ENCODE peak calls at places on chromosomes 2 and 18, in eight cellular contexts. B is ovary, H is AG04450, D is AG10803, Y is mucosa of descending colon, E is HCT116, X is PC-9, L is fibroblast of lung. V is an unnamed sample.

GRCh38 chr18:46321954-46322353 is 217.8 kb downstream of the HAUS1 start:
- DNase-seq in B (no peak), H (no peak), D (no peak), Y (no peak), E (no peak), X (peak), L (peak), V (no peak)

GRCh38 chr2:102391530-102391929 is 31.4 kb upstream of the IL18RAP start:
- DNase-seq in B (no peak), H (no peak), D (no peak), Y (no peak), E (no peak), X (no peak), L (no peak), V (no peak)

GRCh38 chr2:146079216-146079615 is 1559.3 kb upstream of the ZEB2 start:
- DNase-seq in B (no peak), H (no peak), D (no peak), Y (no peak), E (no peak), X (no peak), L (peak), V (no peak)

GRCh38 chr2:239168575-239168974 is 232.2 kb downstream of the HDAC4 start:
- DNase-seq in B (no peak), H (no peak), D (no peak), Y (no peak), E (no peak), X (no peak), L (no peak), V (no peak)

GRCh38 chr2:60555066-60555793 is 1.8 kb upstream of the BCL11A start:
- DNase-seq in B (no peak), H (peak), D (peak), Y (peak), E (peak), X (no peak), L (peak), V (no peak)

GRCh38 chr2:234026693-234027254 is 23.7 kb upstream of the SPP2 start:
- DNase-seq in B (no peak), H (no peak), D (no peak), Y (no peak), E (no peak), X (no peak), L (no peak), V (no peak)

GRCh38 chr18:31245820-31246219 is 72.1 kb upstream of the DSG1 start:
- DNase-seq in B (no peak), H (no peak), D (no peak), Y (no peak), E (no peak), X (no peak), L (peak), V (no peak)

GRCh38 chr2:134718956-134719814 is at the start of gene TMEM163:
- DNase-seq in B (no peak), H (no peak), D (no peak), Y (no peak), E (no peak), X (no peak), L (no peak), V (no peak)

GRCh38 chr2:227115761-227116160 is 48.2 kb downstream of the COL4A4 start:
- DNase-seq in B (no peak), H (peak), D (peak), Y (no peak), E (no peak), X (no peak), L (no peak), V (no peak)

GRCh38 chr2:217399288-217399687 is 539.4 kb upstream of the TNP1 start:
- DNase-seq in B (no peak), H (peak), D (peak), Y (no peak), E (no peak), X (no peak), L (peak), V (no peak)

GRCh38 chr2:75102011-75102410 is 97.3 kb downstream of the TACR1 start:
- DNase-seq in B (no peak), H (no peak), D (peak), Y (no peak), E (no peak), X (no peak), L (peak), V (no peak)

GRCh38 chr2:28543316-28544068 is 47.6 kb downstream of the PLB1 start:
- DNase-seq in B (no peak), H (no peak), D (peak), Y (no peak), E (no peak), X (peak), L (no peak), V (no peak)

GRCh38 chr18:26618130-26618529 is 69.8 kb upstream of the KCTD1 start:
- DNase-seq in B (no peak), H (no peak), D (no peak), Y (no peak), E (no peak), X (no peak), L (peak), V (no peak)

GRCh38 chr2:183996825-183997823 is 601.2 kb upstream of the ZNF804A start:
- DNase-seq in B (no peak), H (no peak), D (no peak), Y (peak), E (no peak), X (no peak), L (peak), V (peak)
- H3K4me3 ChIP-seq in B (no peak), H (no peak), D (no peak), Y (no peak), E (no peak), X (no peak), L (no peak), V (no peak)

GRCh38 chr2:43127208-43127940 is 99.0 kb downstream of the ZFP36L2 start:
- DNase-seq in B (peak), H (no peak), D (peak), Y (peak), E (peak), X (no peak), L (no peak), V (no peak)
- TF ChIP-seq CTCF in B (no peak), H (peak), D (peak), Y (peak), E (peak), X (peak), L (peak), V (peak)

DNA sequence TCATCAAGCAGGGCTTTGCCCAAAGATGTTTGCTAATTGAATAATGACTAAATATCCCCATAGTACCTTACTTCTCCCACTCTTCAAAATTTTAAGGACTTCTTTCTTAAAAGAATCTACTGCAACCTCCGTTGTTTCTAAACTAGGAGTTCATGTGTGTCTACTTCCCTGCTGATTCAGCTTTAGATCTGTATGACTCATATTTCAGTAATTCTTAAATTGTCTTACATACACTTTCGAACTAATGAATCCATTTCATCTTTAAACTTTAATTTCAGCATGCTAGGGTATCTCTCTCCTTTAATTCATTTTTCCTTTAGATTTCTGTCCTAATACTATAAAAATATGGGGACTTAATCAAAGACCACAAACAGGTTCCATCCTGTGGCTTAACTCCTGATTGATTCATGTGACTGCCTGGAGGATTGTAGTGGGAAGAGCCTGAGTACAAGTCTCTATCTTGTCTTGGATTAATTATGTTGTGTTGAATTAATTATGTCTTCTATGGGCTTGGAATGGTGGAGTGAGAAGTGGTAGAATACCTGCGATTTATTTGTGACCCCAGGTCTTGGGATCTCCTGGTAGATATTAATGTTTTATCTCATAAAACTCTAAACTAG is 24.9 kb upstream of the COL5A2 start:
- DNase-seq in B (no peak), H (no peak), D (peak), Y (no peak), E (peak), X (no peak), L (peak), V (no peak)
- H3K4me3 ChIP-seq in B (no peak), H (peak), D (no peak), Y (no peak), E (peak), X (peak), L (no peak), V (no peak)

GRCh38 chr2:120526047-120526562 is 180.2 kb downstream of the INHBB start:
- DNase-seq in B (no peak), H (no peak), D (no peak), Y (no peak), E (no peak), X (no peak), L (no peak), V (no peak)

GRCh38 chr2:120523766-120524165 is 177.8 kb downstream of the INHBB start:
- DNase-seq in B (no peak), H (no peak), D (no peak), Y (no peak), E (no peak), X (no peak), L (no peak), V (no peak)

GRCh38 chr2:120524174-120524573 is 178.2 kb downstream of the INHBB start:
- DNase-seq in B (no peak), H (no peak), D (no peak), Y (no peak), E (no peak), X (no peak), L (no peak), V (no peak)

GRCh38 chr2:120526997-120527945 is 181.3 kb downstream of the INHBB start:
- DNase-seq in B (no peak), H (no peak), D (no peak), Y (no peak), E (no peak), X (no peak), L (no peak), V (no peak)

DNA sequence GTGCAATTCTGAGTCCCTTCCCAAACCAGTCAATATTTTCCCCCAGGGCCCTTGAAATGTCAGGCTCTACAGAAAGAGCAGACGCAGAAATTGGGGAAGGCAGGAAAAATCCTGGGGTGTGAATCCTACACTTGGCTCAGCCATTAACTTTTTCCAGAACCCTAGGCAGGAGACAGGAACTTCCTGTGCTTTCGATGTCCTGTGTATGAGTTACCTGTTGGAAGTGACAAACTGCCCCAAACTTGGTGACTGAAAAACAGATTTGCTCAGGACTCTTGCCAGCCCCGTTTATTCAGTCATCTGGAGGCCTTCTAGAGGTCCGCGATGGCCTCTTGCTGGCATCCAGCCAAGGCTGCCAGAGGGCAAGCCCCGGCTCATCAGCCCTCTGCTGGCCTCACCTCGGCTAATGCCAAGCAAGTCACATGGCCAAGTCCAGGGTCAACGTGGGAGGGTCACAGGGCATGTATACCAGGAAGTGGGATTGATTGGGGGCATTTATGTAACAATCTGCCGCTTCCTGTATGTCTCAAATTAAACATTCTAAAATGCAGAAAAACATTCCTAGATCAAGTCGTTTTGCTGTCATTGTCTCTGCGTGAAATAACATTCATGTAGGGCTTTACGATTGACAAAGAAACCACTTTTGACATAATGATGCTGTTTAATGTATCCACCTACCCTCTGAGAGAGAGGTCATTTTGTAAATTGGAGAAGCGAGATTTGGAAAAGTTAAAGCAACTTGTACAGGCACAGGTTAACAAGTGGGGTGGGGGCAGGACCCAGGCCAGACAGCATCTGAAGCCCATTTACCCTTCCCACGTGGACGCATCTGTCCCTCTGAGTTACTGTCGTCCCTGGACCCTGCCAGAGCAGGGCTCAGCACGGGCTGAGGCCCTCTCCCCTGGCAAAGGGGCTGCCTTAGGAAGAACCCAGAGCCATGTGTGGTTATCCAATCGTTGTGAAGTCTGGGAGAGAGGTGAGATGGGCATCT is 179.4 kb downstream of the INHBB start:
- DNase-seq in B (no peak), H (no peak), D (no peak), Y (no peak), E (no peak), X (peak), L (no peak), V (no peak)
- TF ChIP-seq CTCF in B (no peak), H (no peak), D (no peak), Y (no peak), E (no peak), X (peak), L (no peak), V (no peak)

GRCh38 chr2:201261471-201261870 is 1.1 kb downstream of the CASP8 start:
- DNase-seq in B (no peak), H (no peak), D (no peak), Y (peak), E (no peak), X (no peak), L (no peak), V (no peak)

GRCh38 chr2:201260302-201260800 is at the start of gene CASP8:
- DNase-seq in B (peak), H (no peak), D (peak), Y (peak), E (no peak), X (peak), L (peak), V (no peak)

GRCh38 chr2:201263774-201264173 is 3.4 kb downstream of the CASP8 start:
- DNase-seq in B (no peak), H (no peak), D (no peak), Y (no peak), E (no peak), X (no peak), L (no peak), V (no peak)

GRCh38 chr2:201262718-201263117 is 2.4 kb downstream of the CASP8 start:
- DNase-seq in B (no peak), H (no peak), D (no peak), Y (no peak), E (no peak), X (no peak), L (no peak), V (no peak)

DNA sequence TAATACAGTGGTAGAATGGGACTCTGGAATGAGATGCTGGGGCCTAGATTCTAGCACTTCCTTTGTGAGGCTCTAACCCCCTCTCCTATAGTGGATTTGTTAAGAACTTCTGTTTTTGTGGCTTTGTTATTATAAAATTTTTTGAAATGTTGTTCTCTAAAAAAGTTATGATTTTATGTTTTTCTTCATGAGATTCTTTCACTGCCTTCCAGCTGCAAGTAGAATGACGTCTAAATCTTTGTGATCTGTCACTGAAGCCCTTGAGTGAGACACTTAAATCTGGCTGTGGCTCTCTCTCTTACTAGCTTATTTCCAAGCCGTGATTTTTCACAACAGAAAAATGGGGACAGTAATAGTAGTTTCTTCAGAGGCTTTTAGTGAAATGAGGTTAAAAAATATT is 1.6 kb downstream of the CASP8 start:
- DNase-seq in B (no peak), H (no peak), D (peak), Y (no peak), E (no peak), X (no peak), L (no peak), V (no peak)
- H3K4me3 ChIP-seq in B (no peak), H (no peak), D (no peak), Y (no peak), E (no peak), X (peak), L (no peak), V (no peak)

GRCh38 chr2:45879936-45880335 is 228.5 kb downstream of the PRKCE start:
- DNase-seq in B (no peak), H (no peak), D (no peak), Y (no peak), E (no peak), X (no peak), L (no peak), V (no peak)
- TF ChIP-seq CTCF in B (no peak), H (no peak), D (no peak), Y (no peak), E (no peak), X (no peak), L (no peak), V (no peak)

DNA sequence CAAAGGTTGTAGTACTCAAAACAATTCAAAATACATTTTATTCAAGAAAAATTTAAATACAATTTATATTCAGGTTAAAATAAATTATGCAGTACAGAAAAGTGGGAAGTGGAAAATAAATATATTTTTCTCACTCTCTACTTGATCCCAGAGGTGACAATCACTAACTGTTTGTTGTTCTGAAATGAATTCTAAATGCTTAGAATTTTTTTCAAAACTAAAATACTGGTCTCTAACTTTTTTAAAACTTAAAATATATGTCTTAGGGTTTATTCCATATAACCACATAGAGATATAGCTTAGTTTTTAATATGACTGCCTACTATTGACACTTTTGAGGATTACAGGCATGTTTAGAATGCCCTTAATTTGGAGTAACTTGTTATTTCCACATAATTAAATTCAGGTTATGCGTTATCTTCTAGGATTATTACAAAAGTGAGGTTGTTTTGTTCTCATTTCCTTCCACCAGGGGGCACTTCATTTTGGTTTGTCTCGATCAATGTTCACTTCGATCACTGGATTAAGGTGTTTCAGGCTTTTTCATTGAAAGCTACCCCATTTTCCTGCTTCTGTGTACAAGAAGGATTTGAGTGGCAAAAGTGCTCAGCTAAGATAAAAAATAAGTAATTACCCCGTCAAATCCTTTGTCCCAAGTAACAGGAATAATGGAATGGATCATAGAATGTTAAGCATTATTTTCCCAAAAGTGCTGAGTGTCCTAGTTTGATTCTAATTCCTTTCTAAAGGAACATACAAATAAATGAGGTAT is 27.1 kb upstream of the TFPI start:
- DNase-seq in B (no peak), H (no peak), D (peak), Y (peak), E (peak), X (peak), L (peak), V (no peak)
- H3K4me3 ChIP-seq in B (peak), H (no peak), D (peak), Y (no peak), E (no peak), X (no peak), L (peak), V (no peak)

GRCh38 chr18:69865656-69866241 is 81.9 kb downstream of the CD226 start:
- DNase-seq in B (no peak), H (no peak), D (peak), Y (no peak), E (no peak), X (no peak), L (no peak), V (no peak)

GRCh38 chr18:69866250-69866649 is 81.4 kb downstream of the CD226 start:
- DNase-seq in B (no peak), H (no peak), D (no peak), Y (no peak), E (no peak), X (no peak), L (no peak), V (no peak)
- TF ChIP-seq CTCF in B (no peak), H (no peak), D (no peak), Y (no peak), E (no peak), X (no peak), L (no peak), V (no peak)

DNA sequence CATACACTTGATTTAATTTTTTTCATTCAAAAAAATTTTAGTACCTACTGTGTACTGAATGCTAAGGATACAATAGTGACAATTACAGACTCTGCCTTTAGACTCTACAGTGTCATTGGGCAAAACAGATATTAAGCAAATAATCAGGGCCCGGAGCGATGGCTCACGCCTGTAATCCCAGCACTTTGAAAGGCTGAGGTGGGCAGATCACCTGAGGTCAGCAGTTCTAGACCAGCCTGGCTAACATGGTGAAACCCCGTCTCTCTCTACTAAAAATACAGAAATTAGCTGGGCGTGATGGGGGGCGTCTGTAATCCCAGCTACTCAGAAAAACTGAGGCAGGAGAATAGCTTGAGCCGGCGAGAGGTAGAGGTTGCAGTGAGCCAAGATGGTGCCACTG is 1.4 kb downstream of the UBXN2A start:
- DNase-seq in B (no peak), H (no peak), D (no peak), Y (no peak), E (no peak), X (no peak), L (no peak), V (no peak)
- H3K4me3 ChIP-seq in B (no peak), H (peak), D (peak), Y (no peak), E (peak), X (peak), L (no peak), V (peak)

GRCh38 chr2:222982010-222982908 is 69.7 kb upstream of the KCNE4 start:
- DNase-seq in B (peak), H (peak), D (peak), Y (peak), E (peak), X (peak), L (peak), V (peak)
- TF ChIP-seq CTCF in B (no peak), H (peak), D (peak), Y (no peak), E (peak), X (peak), L (peak), V (peak)

V was measured in LNCaP clone FGC.